ENCODE peak calls at places on chromosomes 16 and 17, in six cellular contexts. O, I, S, Q, B and Z are unnamed samples.

GRCh38 chr17:74513987-74514631 is 17.2 kb downstream of the CD300LB start:
- DNase-seq in I (no peak), B (no peak), Q (no peak), S (no peak), O (no peak), Z (no peak)

GRCh38 chr17:44564429-44564828 is 7.1 kb downstream of the FZD2 start:
- DNase-seq in I (no peak), S (no peak), Q (no peak), O (no peak), B (no peak), Z (no peak)

GRCh38 chr16:1788708-1789100 is 4.8 kb downstream of the IGFALS start:
- DNase-seq in S (peak), I (no peak), Q (no peak), O (no peak), B (no peak), Z (no peak)

GRCh38 chr16:83717308-83717707 is 90.5 kb upstream of the HSBP1 start:
- DNase-seq in B (no peak), I (no peak), S (no peak), O (no peak), Q (no peak), Z (no peak)

GRCh38 chr16:82329504-82330192 is 159.6 kb upstream of the MPHOSPH6 start:
- DNase-seq in S (no peak), O (peak), I (no peak), Q (no peak), B (no peak), Z (peak)

GRCh38 chr16:2150418-2151187 is 2.2 kb downstream of the RAB26 start:
- DNase-seq in I (no peak), O (no peak), Q (no peak), S (no peak), B (no peak), Z (no peak)

GRCh38 chr17:55576237-55576998 is 65.2 kb upstream of the SMIM36 start:
- DNase-seq in Q (peak), I (no peak), S (no peak), O (no peak), B (no peak), Z (no peak)

GRCh38 chr16:24538756-24539294 is 541 bp upstream of the RBBP6 start:
- DNase-seq in O (no peak), S (no peak), Q (no peak), B (no peak), I (no peak), Z (no peak)

GRCh38 chr17:4879591-4879990 is 19.7 kb upstream of the C17orf107 start:
- DNase-seq in B (no peak), Q (no peak), S (no peak), I (no peak), O (no peak), Z (no peak)

GRCh38 chr17:31448467-31449077 is 57.1 kb downstream of the RAB11FIP4 start:
- DNase-seq in I (peak), O (no peak), B (no peak), S (no peak), Q (peak), Z (no peak)

GRCh38 chr17:75642221-75643032 is 9.2 kb downstream of the SMIM5 start:
- DNase-seq in S (no peak), I (no peak), O (no peak), Q (no peak), B (no peak), Z (no peak)

GRCh38 chr16:28880589-28880915 is 2.3 kb downstream of the ATP2A1 start:
- DNase-seq in S (no peak), Q (no peak), O (no peak), I (no peak), B (no peak), Z (no peak)